ENCODE peak calls at places on chromosomes 6 and 20, in seven cellular contexts. One of them, this sample, is unnamed.

GRCh38 chr6:26249959-26250805 is 114.8 kb upstream of the BTN3A2 start:
- DNase-seq in ovary: no peak
- DNase-seq in pancreas: peak; percentile 48
- DNase-seq in uterus: no peak
- DNase-seq in tibial artery: no peak
- DNase-seq in heart left ventricle: peak; percentile 43
- DNase-seq in fibroblast of lung: peak; percentile 84
- DNase-seq in this sample: peak; percentile 84

GRCh38 chr6:133179483-133179882 is 61.7 kb upstream of the EYA4 start:
- DNase-seq in tibial artery: no peak
- DNase-seq in pancreas: no peak
- DNase-seq in heart left ventricle: no peak
- DNase-seq in fibroblast of lung: no peak
- DNase-seq in uterus: no peak
- DNase-seq in ovary: no peak
- DNase-seq in this sample: no peak

GRCh38 chr6:51323056-51323455 is 504.4 kb downstream of the TFAP2B start:
- DNase-seq in ovary: no peak
- DNase-seq in pancreas: no peak
- DNase-seq in heart left ventricle: no peak
- DNase-seq in fibroblast of lung: no peak
- DNase-seq in tibial artery: no peak
- DNase-seq in uterus: no peak
- DNase-seq in this sample: no peak

GRCh38 chr6:170031684-170032121 is 259.2 kb downstream of the DLL1 start:
- DNase-seq in uterus: peak; percentile 8
- DNase-seq in ovary: no peak
- DNase-seq in pancreas: peak; percentile 27
- DNase-seq in tibial artery: peak; percentile 46
- DNase-seq in fibroblast of lung: no peak
- DNase-seq in heart left ventricle: no peak
- DNase-seq in this sample: no peak

GRCh38 chr20:5657873-5658200 is 92.4 kb upstream of the SHLD1 start:
- DNase-seq in pancreas: no peak
- DNase-seq in uterus: no peak
- DNase-seq in heart left ventricle: no peak
- DNase-seq in ovary: no peak
- DNase-seq in fibroblast of lung: no peak
- DNase-seq in tibial artery: no peak
- DNase-seq in this sample: no peak

GRCh38 chr6:44580901-44581300 is 193.4 kb downstream of the CDC5L start:
- DNase-seq in heart left ventricle: no peak
- DNase-seq in tibial artery: no peak
- DNase-seq in fibroblast of lung: peak; percentile 93
- DNase-seq in pancreas: no peak
- DNase-seq in uterus: no peak
- DNase-seq in ovary: no peak
- DNase-seq in this sample: no peak

GRCh38 chr6:54846243-54846856 is at the start of gene FAM83B:
- DNase-seq in ovary: no peak
- DNase-seq in tibial artery: no peak
- DNase-seq in heart left ventricle: no peak
- DNase-seq in fibroblast of lung: peak; percentile 4
- DNase-seq in pancreas: peak; percentile 89
- DNase-seq in uterus: no peak
- DNase-seq in this sample: peak; percentile 84

GRCh38 chr6:56220078-56220477 is 27.3 kb downstream of the COL21A1 start:
- DNase-seq in uterus: no peak
- DNase-seq in ovary: no peak
- DNase-seq in heart left ventricle: no peak
- DNase-seq in fibroblast of lung: no peak
- DNase-seq in pancreas: no peak
- DNase-seq in tibial artery: no peak
- DNase-seq in this sample: no peak

GRCh38 chr20:33781133-33781532 is 30.0 kb upstream of the CHMP4B start:
- DNase-seq in heart left ventricle: no peak
- DNase-seq in tibial artery: no peak
- DNase-seq in ovary: no peak
- DNase-seq in pancreas: no peak
- DNase-seq in uterus: no peak
- DNase-seq in fibroblast of lung: no peak
- DNase-seq in this sample: no peak

GRCh38 chr20:63381781-63382431 is 20.8 kb upstream of the CHRNA4 start:
- DNase-seq in ovary: no peak
- DNase-seq in heart left ventricle: no peak
- DNase-seq in fibroblast of lung: no peak
- DNase-seq in uterus: no peak
- DNase-seq in pancreas: peak; percentile 74
- DNase-seq in tibial artery: no peak
- DNase-seq in this sample: peak; percentile 80

GRCh38 chr6:44854712-44855111 is 467.2 kb downstream of the CDC5L start:
- DNase-seq in uterus: no peak
- DNase-seq in tibial artery: no peak
- DNase-seq in heart left ventricle: no peak
- DNase-seq in ovary: no peak
- DNase-seq in fibroblast of lung: no peak
- DNase-seq in pancreas: no peak
- DNase-seq in this sample: no peak

GRCh38 chr6:25715794-25716193 is 38.7 kb upstream of the SLC17A4 start:
- DNase-seq in pancreas: no peak
- DNase-seq in uterus: no peak
- DNase-seq in heart left ventricle: no peak
- DNase-seq in fibroblast of lung: no peak
- DNase-seq in ovary: no peak
- DNase-seq in tibial artery: no peak
- DNase-seq in this sample: no peak

GRCh38 chr6:129280719-129281118 is 397.8 kb downstream of the LAMA2 start:
- DNase-seq in pancreas: no peak
- DNase-seq in fibroblast of lung: no peak
- DNase-seq in heart left ventricle: peak; percentile 39
- DNase-seq in ovary: no peak
- DNase-seq in tibial artery: no peak
- DNase-seq in uterus: no peak
- DNase-seq in this sample: no peak

GRCh38 chr6:153051801-153052200 is 49.3 kb upstream of the MTRF1L start:
- DNase-seq in heart left ventricle: no peak
- DNase-seq in pancreas: no peak
- DNase-seq in uterus: no peak
- DNase-seq in fibroblast of lung: no peak
- DNase-seq in tibial artery: no peak
- DNase-seq in ovary: no peak
- DNase-seq in this sample: no peak

GRCh38 chr20:23686046-23686750 is 2.6 kb downstream of the CST4 start:
- DNase-seq in heart left ventricle: no peak
- DNase-seq in fibroblast of lung: no peak
- DNase-seq in uterus: no peak
- DNase-seq in ovary: no peak
- DNase-seq in pancreas: no peak
- DNase-seq in tibial artery: no peak
- DNase-seq in this sample: no peak

GRCh38 chr6:52647199-52647598 is 23.7 kb upstream of the TMEM14A start:
- DNase-seq in ovary: no peak
- DNase-seq in uterus: no peak
- DNase-seq in fibroblast of lung: peak; percentile 30
- DNase-seq in heart left ventricle: no peak
- DNase-seq in pancreas: no peak
- DNase-seq in tibial artery: no peak
- DNase-seq in this sample: no peak

DNA sequence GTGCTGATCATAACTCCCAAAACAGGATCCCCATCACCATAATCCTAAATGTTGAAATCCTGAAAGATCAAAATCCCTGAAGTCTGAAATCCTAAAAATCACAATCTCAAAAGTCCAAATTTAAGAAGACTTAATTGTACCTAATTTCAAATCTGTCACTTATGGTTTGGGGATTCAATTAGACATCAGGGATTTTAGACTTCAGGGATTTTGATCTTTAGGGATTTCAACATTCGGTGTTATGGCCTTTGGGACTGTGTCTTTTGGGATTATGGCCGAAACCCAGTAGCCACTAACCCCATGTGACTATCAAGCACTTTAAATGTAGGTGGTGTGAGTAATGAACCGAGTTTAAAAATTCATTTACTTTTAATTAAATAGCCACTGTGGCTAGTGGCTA is 21.7 kb upstream of the AVP start:
- DNase-seq in fibroblast of lung: no peak
- DNase-seq in ovary: no peak
- DNase-seq in tibial artery: no peak
- DNase-seq in uterus: no peak
- DNase-seq in heart left ventricle: no peak
- DNase-seq in pancreas: no peak
- DNase-seq in this sample: no peak
- TF ChIP-seq CTCF in fibroblast of lung: no peak
- TF ChIP-seq CTCF in ovary: no peak
- TF ChIP-seq CTCF in tibial artery: no peak
- TF ChIP-seq CTCF in uterus: no peak
- TF ChIP-seq CTCF in heart left ventricle: no peak
- TF ChIP-seq CTCF in pancreas: no peak
- TF ChIP-seq CTCF in this sample: no peak

DNA sequence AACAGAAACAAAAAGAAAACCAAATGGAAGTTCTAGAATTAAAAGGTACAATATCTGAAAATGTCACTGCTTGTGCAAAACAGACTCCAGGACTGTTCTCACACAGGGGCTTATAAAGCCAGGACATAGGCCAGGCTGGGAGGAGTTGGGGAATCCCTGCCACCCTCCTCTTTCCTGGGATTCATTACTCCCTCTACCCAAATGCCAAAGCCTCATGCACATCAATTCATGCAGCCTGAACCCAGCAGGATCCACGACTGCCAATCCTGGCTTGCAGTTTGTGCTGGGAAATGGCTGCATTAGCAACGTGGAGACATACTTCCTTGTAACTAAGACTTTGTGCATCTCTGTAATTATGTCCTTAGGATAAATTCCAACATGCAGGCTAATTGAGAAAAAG is 143.8 kb downstream of the SYCP2 start:
- DNase-seq in pancreas: no peak
- DNase-seq in heart left ventricle: no peak
- DNase-seq in ovary: no peak
- DNase-seq in tibial artery: no peak
- DNase-seq in fibroblast of lung: no peak
- DNase-seq in uterus: no peak
- DNase-seq in this sample: no peak
- H3K9me3 ChIP-seq in pancreas: no peaks in the 10 kb centered on the region
- H3K9me3 ChIP-seq in heart left ventricle: peaks cover 11% of the 10 kb centered on the region
- H3K9me3 ChIP-seq in ovary: no peaks in the 10 kb centered on the region
- H3K9me3 ChIP-seq in tibial artery: peaks cover 3% of the 10 kb centered on the region
- H3K9me3 ChIP-seq in fibroblast of lung: no peaks in the 10 kb centered on the region
- H3K9me3 ChIP-seq in uterus: no peaks in the 10 kb centered on the region
- H3K9me3 ChIP-seq in this sample: no peaks in the 10 kb centered on the region

DNA sequence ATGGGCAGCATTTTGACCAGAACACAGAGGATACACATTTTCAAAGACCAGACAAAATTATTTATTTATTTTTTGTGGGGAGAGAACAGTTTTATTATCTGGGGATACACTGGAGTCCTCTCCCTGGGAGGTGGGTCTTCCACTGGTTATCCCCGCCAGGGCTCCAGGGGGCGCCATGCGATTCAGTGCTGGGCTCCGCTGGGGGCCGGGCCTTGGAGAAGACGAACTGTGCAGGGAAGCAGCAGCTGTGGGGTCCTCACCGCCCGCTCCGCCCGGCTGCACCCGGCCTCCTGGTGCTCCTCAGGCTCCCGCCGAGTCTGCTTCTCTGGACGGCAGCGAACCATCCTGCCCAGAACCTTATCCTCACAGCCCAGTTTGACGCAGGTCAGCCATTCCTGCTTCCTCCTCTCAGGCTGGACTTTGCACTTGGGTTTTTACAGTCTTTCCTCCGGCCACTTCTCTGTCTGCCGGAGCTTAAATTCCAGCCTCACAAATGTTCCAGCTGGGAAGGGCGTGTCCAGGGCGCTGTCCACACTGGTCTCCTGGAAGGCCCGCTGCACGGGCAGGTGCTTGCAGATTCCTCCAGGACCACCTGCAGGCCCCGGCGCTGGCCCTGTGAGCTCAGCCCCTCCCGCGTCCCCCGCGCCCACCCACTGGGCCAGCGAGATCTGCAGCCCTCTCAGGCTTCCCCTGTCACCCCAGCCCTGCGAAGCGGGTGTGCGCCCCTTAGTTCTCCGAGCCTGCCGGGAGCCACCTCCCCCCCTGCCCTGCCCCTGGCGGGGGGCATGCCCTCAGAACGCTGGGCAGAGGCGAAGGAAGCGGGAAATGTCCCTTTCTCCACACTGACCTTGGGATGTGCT is 1830.0 kb upstream of the DEFB115 start:
- DNase-seq in fibroblast of lung: no peak
- DNase-seq in pancreas: peak; percentile 56
- DNase-seq in heart left ventricle: no peak
- DNase-seq in uterus: no peak
- DNase-seq in ovary: no peak
- DNase-seq in tibial artery: no peak
- DNase-seq in this sample: peak; percentile 84
- TF ChIP-seq CTCF in fibroblast of lung: no peak
- TF ChIP-seq CTCF in pancreas: no peak
- TF ChIP-seq CTCF in heart left ventricle: no peak
- TF ChIP-seq CTCF in uterus: no peak
- TF ChIP-seq CTCF in ovary: no peak
- TF ChIP-seq CTCF in tibial artery: no peak
- TF ChIP-seq CTCF in this sample: peak; percentile 85

GRCh38 chr20:56247954-56248782 is at the start of gene MC3R:
- DNase-seq in uterus: no peak
- DNase-seq in ovary: peak; percentile 17
- DNase-seq in pancreas: peak; percentile 80
- DNase-seq in tibial artery: no peak
- DNase-seq in fibroblast of lung: peak; percentile 19
- DNase-seq in heart left ventricle: peak; percentile 42
- DNase-seq in this sample: peak; percentile 86
- H3K9me3 ChIP-seq in uterus: no peaks in the 10 kb centered on the region
- H3K9me3 ChIP-seq in ovary: no peaks in the 10 kb centered on the region
- H3K9me3 ChIP-seq in pancreas: no peaks in the 10 kb centered on the region
- H3K9me3 ChIP-seq in tibial artery: no peaks in the 10 kb centered on the region
- H3K9me3 ChIP-seq in fibroblast of lung: no peaks in the 10 kb centered on the region
- H3K9me3 ChIP-seq in heart left ventricle: no peaks in the 10 kb centered on the region
- H3K9me3 ChIP-seq in this sample: no peaks in the 10 kb centered on the region

DNA sequence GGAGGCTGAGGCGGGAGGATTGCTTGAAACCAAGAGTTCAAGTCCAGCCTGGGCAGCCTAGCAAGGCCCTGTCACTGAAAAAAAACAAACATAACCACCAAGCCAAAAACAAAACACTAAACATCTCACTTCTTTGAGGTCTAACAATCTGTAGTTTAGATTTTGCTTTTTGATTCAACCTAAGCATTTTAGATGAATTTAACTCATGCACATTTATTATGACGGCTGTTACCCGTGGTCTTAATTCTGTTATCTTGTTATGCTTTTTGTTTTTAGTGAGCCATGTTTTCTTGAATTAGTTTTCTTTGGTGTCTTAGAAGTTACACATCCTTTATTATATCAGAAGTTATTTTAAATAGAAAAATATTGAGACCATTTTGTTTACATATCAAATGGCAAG is 13.8 kb upstream of the GTSF1L start:
- DNase-seq in uterus: no peak
- DNase-seq in ovary: no peak
- DNase-seq in tibial artery: no peak
- DNase-seq in pancreas: no peak
- DNase-seq in fibroblast of lung: no peak
- DNase-seq in heart left ventricle: no peak
- DNase-seq in this sample: no peak
- TF ChIP-seq CTCF in uterus: no peak
- TF ChIP-seq CTCF in ovary: no peak
- TF ChIP-seq CTCF in tibial artery: no peak
- TF ChIP-seq CTCF in pancreas: no peak
- TF ChIP-seq CTCF in fibroblast of lung: no peak
- TF ChIP-seq CTCF in heart left ventricle: no peak
- TF ChIP-seq CTCF in this sample: no peak